ENCODE peak calls at places on chromosomes 12 and 14, in seven cellular contexts. E is IMR-90, L is neuronal stem cell, O is H1, M is mesendoderm, V is H9, D is mesenchymal stem cell. R is an unnamed sample.

GRCh38 chr14:24775919-24776318 is 141.9 kb upstream of the GZMB start:
- DNase-seq in E (no peak), L (no peak), O (no peak), M (no peak), V (peak), D (no peak), R (no peak)

GRCh38 chr12:92753976-92754885 is 51.4 kb downstream of the PLEKHG7 start:
- DNase-seq in E (peak), L (no peak), O (no peak), M (peak), V (no peak), D (no peak), R (no peak)

GRCh38 chr14:78162202-78162601 is 8.0 kb upstream of the NRXN3 start:
- DNase-seq in E (no peak), L (no peak), O (no peak), M (peak), V (no peak), D (no peak), R (no peak)

GRCh38 chr12:2356601-2357125 is 303.9 kb downstream of the CACNA1C start:
- DNase-seq in E (no peak), L (no peak), O (no peak), M (no peak), V (no peak), D (no peak), R (no peak)

GRCh38 chr12:116339062-116339461 is 61.6 kb upstream of the MED13L start:
- DNase-seq in E (no peak), L (no peak), O (no peak), M (no peak), V (no peak), D (no peak), R (no peak)

GRCh38 chr12:53575502-53576264 is 50.5 kb downstream of the ATF7 start:
- DNase-seq in E (peak), L (no peak), O (no peak), M (no peak), V (no peak), D (peak), R (no peak)

GRCh38 chr14:97490521-97491070 is 693.4 kb downstream of the VRK1 start:
- DNase-seq in E (no peak), L (no peak), O (no peak), M (peak), V (no peak), D (no peak), R (no peak)

GRCh38 chr14:52961060-52961639 is 10.3 kb upstream of the FERMT2 start:
- DNase-seq in E (peak), L (no peak), O (no peak), M (peak), V (peak), D (peak), R (peak)

GRCh38 chr14:96413526-96413925 is 21.6 kb downstream of the AK7 start:
- DNase-seq in E (no peak), L (no peak), O (no peak), M (no peak), V (no peak), D (no peak), R (no peak)

GRCh38 chr12:89414322-89414721 is 62.0 kb upstream of the DUSP6 start:
- DNase-seq in E (no peak), L (no peak), O (no peak), M (no peak), V (no peak), D (no peak), R (no peak)

GRCh38 chr12:104938371-104938770 is 19.7 kb downstream of the SLC41A2 start:
- DNase-seq in E (peak), L (no peak), O (no peak), M (peak), V (no peak), D (peak), R (peak)

GRCh38 chr12:52534482-52534881 is 14.3 kb upstream of the KRT5 start:
- DNase-seq in E (no peak), L (no peak), O (no peak), M (no peak), V (no peak), D (no peak), R (no peak)

GRCh38 chr14:91606851-91607250 is 96.7 kb upstream of the PPP4R3A start:
- DNase-seq in E (no peak), L (no peak), O (no peak), M (no peak), V (no peak), D (no peak), R (peak)

GRCh38 chr12:75086086-75087038 is 123.3 kb downstream of the KCNC2 start:
- DNase-seq in E (peak), L (no peak), O (no peak), M (no peak), V (no peak), D (peak), R (no peak)

DNA sequence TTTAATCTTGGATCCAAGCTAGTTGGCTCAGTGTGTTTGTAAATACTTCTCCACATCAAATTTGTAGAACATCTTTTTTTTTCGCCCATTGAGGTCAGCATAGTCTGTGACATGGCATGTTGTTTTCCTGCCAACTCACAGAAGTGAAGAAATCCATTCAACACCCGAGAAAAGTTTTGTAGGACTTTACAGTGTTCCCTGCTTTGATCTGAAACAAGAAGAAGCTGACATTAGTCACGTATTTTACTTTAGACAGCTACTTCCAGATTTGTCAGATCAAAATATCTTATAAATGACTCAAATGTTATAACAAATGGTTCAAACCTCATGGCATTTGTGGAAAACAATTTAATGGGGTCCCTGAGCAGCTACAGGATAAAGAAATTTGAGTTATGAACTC is 438.7 kb downstream of the EGLN3 start:
- DNase-seq in E (no peak), L (no peak), O (no peak), M (no peak), V (no peak), D (peak), R (no peak)
- H3K18ac ChIP-seq in E (no peak), L (no peak), O (no peak), M (no peak), V (no peak), D (no peak), R (no peak)

GRCh38 chr12:55996201-55996714 is 818 bp upstream of the SUOX start:
- DNase-seq in E (peak), L (peak), O (no peak), M (peak), V (peak), D (peak), R (peak)

GRCh38 chr12:55995366-55995765 is 1.7 kb upstream of the SUOX start:
- DNase-seq in E (no peak), L (no peak), O (no peak), M (no peak), V (no peak), D (no peak), R (no peak)

GRCh38 chr12:55993454-55993853 is 3.6 kb upstream of the SUOX start:
- DNase-seq in E (no peak), L (no peak), O (no peak), M (no peak), V (no peak), D (no peak), R (no peak)

GRCh38 chr12:55997535-55997859 is 421 bp downstream of the SUOX start:
- DNase-seq in E (no peak), L (no peak), O (no peak), M (no peak), V (peak), D (peak), R (no peak)

GRCh38 chr12:55996715-55997534 is at the start of gene SUOX:
- DNase-seq in E (peak), L (peak), O (peak), M (peak), V (peak), D (peak), R (peak)
- H4K8ac ChIP-seq in E (peak), L (no peak), O (peak), M (no peak), V (no peak), D (peak), R (peak)

DNA sequence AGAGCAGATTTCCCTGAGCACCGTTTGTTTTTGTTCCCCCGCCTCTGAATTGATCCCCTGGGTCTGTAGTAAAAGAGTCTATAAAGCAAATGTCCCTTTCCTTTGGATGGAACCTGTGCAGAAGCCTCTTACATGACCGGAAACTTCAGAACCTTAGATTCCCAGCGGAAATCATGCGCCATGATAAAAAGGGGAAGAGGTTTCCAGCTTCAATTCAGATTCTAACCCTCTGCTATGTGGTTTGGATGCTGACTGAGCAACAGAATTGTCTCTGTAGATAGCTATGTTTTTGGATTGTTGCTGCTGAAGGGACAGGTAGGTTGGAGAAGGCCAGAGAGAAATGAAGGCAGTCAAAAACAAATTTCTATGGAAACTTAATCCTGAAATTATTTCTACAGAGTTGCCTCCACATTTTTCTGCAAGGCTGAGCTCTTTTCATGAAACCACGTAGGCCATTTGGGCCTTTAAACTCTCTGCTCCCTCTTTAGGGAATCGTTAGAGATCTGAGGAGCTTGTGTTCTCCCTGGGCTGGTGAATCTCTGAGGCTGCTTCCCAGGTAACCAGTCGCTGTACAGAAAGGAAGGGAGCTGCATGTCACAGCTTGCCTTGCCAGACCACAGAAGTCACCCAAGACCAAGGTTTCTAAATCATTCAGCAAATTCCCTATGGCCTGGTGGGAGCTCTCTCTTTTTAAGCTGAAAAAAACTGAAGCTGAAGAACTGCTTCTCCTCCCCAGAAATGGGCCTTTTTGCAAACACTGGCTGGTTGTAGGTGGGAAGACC is 28.7 kb upstream of the OR10P1 start:
- DNase-seq in E (no peak), L (no peak), O (no peak), M (no peak), V (no peak), D (no peak), R (no peak)
- H3K4ac ChIP-seq in E (no peak), L (no peak), O (no peak), M (no peak), V (no peak), D (no peak), R (no peak)

GRCh38 chr12:119169150-119169549 is 9.6 kb upstream of the HSPB8 start:
- DNase-seq in E (no peak), L (no peak), O (no peak), M (peak), V (no peak), D (no peak), R (peak)
- H3K18ac ChIP-seq in E (no peak), L (no peak), O (no peak), M (no peak), V (no peak), D (no peak), R (no peak)

DNA sequence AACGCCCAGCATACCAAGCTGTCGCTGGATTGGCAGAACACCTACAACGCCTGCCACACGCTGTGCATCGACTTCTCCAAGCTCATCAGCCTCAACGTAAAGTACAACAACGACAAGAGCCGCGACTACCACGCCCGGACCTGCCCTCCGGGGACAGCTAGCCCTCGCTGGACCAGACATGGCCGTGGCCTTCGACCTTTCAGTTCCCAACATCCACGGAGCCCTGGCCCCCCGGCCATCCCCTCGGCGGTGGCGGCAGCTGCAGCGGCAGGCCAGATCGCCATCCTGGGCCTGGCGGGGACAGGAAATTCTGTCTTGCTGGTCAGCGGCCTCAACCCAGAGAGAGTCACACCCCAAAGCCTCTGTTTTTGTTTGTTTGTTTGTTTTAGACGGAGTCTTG is 132.6 kb upstream of the FUT8 start:
- DNase-seq in E (no peak), L (no peak), O (no peak), M (no peak), V (no peak), D (no peak), R (no peak)
- H4K8ac ChIP-seq in E (no peak), L (no peak), O (no peak), M (no peak), V (no peak), D (no peak), R (no peak)

DNA sequence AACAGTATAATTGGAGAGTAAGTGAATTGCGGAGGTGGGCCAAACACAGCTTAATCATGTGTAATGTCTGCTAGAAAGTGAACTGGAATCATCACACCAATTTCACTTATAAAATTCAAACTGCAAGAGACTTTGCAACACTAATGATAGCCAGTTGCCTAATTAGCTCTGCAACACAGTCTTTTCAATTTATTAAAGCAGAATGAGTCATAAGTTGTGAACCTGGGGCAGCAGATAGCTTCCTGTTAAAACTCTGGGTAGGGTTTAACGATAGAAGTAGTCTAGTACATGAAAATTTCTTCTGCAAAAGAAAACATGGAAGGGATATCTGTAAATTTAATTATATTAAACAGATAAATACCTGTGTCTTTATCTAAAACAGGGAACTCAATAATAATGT is 295.4 kb downstream of the SLC16A7 start:
- DNase-seq in E (no peak), L (no peak), O (no peak), M (no peak), V (no peak), D (no peak), R (no peak)
- H3K4ac ChIP-seq in E (no peak), L (no peak), O (no peak), M (no peak), V (no peak), D (no peak), R (no peak)

GRCh38 chr14:49727171-49727570 is 34.3 kb downstream of the KLHDC1 start:
- DNase-seq in E (no peak), L (no peak), O (no peak), M (no peak), V (no peak), D (no peak), R (no peak)
- H3K18ac ChIP-seq in E (no peak), L (no peak), O (no peak), M (no peak), V (no peak), D (no peak), R (no peak)

GRCh38 chr14:99384446-99385417 is 95.9 kb downstream of the SETD3 start:
- DNase-seq in E (no peak), L (no peak), O (no peak), M (no peak), V (no peak), D (no peak), R (no peak)
- H4K8ac ChIP-seq in E (no peak), L (no peak), O (no peak), M (no peak), V (no peak), D (no peak), R (no peak)